ENCODE peak calls at places on chromosomes 16 and 17, in six cellular contexts. One of them, this sample, is unnamed.

GRCh38 chr16:89320717-89321501 is 103.4 kb downstream of the ZNF778 start:
- DNase-seq in transverse colon: peak
- DNase-seq in A549: peak
- DNase-seq in IMR-90: peak
- DNase-seq in esophagus squamous epithelium: no peak
- DNase-seq in ovary: no peak
- DNase-seq in this sample: peak

GRCh38 chr16:69619514-69619913 is 53.7 kb downstream of the NFAT5 start:
- DNase-seq in transverse colon: no peak
- DNase-seq in A549: no peak
- DNase-seq in IMR-90: no peak
- DNase-seq in esophagus squamous epithelium: no peak
- DNase-seq in ovary: no peak
- DNase-seq in this sample: no peak

GRCh38 chr17:77319211-77320031 is 178.7 kb downstream of the SEC14L1 start:
- DNase-seq in transverse colon: peak
- DNase-seq in A549: peak
- DNase-seq in IMR-90: peak
- DNase-seq in esophagus squamous epithelium: no peak
- DNase-seq in ovary: peak
- DNase-seq in this sample: no peak

GRCh38 chr17:68749742-68750562 is 148.8 kb upstream of the FAM20A start:
- DNase-seq in transverse colon: no peak
- DNase-seq in A549: no peak
- DNase-seq in IMR-90: no peak
- DNase-seq in esophagus squamous epithelium: no peak
- DNase-seq in ovary: no peak
- DNase-seq in this sample: no peak

GRCh38 chr17:63116967-63117366 is 150.9 kb downstream of the TANC2 start:
- DNase-seq in transverse colon: no peak
- DNase-seq in A549: peak
- DNase-seq in IMR-90: peak
- DNase-seq in esophagus squamous epithelium: no peak
- DNase-seq in ovary: no peak
- DNase-seq in this sample: no peak

GRCh38 chr16:51989637-51990230 is 557.2 kb downstream of the TOX3 start:
- DNase-seq in transverse colon: no peak
- DNase-seq in A549: no peak
- DNase-seq in IMR-90: no peak
- DNase-seq in esophagus squamous epithelium: no peak
- DNase-seq in ovary: no peak
- DNase-seq in this sample: no peak

GRCh38 chr16:1310832-1311200 is 1.4 kb downstream of the UBE2I start:
- DNase-seq in transverse colon: no peak
- DNase-seq in A549: no peak
- DNase-seq in IMR-90: no peak
- DNase-seq in esophagus squamous epithelium: no peak
- DNase-seq in ovary: no peak
- DNase-seq in this sample: peak

GRCh38 chr16:29736112-29736511 is 9.7 kb downstream of the C16orf54 start:
- DNase-seq in transverse colon: no peak
- DNase-seq in A549: peak
- DNase-seq in IMR-90: no peak
- DNase-seq in esophagus squamous epithelium: no peak
- DNase-seq in ovary: no peak
- DNase-seq in this sample: no peak

GRCh38 chr17:59845595-59846390 is 47.0 kb downstream of the TUBD1 start:
- DNase-seq in transverse colon: peak
- DNase-seq in A549: peak
- DNase-seq in IMR-90: peak
- DNase-seq in esophagus squamous epithelium: no peak
- DNase-seq in ovary: no peak
- DNase-seq in this sample: peak

GRCh38 chr17:58436805-58437239 is 19.5 kb upstream of the RNF43 start:
- DNase-seq in transverse colon: no peak
- DNase-seq in A549: no peak
- DNase-seq in IMR-90: no peak
- DNase-seq in esophagus squamous epithelium: no peak
- DNase-seq in ovary: no peak
- DNase-seq in this sample: peak

GRCh38 chr16:2936436-2937011 is 24.8 kb downstream of the FLYWCH1 start:
- DNase-seq in transverse colon: no peak
- DNase-seq in A549: no peak
- DNase-seq in IMR-90: no peak
- DNase-seq in esophagus squamous epithelium: no peak
- DNase-seq in ovary: no peak
- DNase-seq in this sample: no peak

GRCh38 chr17:35596530-35597233 is 9.6 kb downstream of the AP2B1 start:
- DNase-seq in transverse colon: no peak
- DNase-seq in A549: no peak
- DNase-seq in IMR-90: no peak
- DNase-seq in esophagus squamous epithelium: no peak
- DNase-seq in ovary: no peak
- DNase-seq in this sample: no peak

GRCh38 chr16:66107661-66108060 is 258.8 kb upstream of the CDH5 start:
- DNase-seq in transverse colon: no peak
- DNase-seq in A549: no peak
- DNase-seq in IMR-90: peak
- DNase-seq in esophagus squamous epithelium: no peak
- DNase-seq in ovary: no peak
- DNase-seq in this sample: no peak

GRCh38 chr17:7014261-7014994 is 2.0 kb downstream of the RNASEK start:
- DNase-seq in transverse colon: peak
- DNase-seq in A549: peak
- DNase-seq in IMR-90: peak
- DNase-seq in esophagus squamous epithelium: peak
- DNase-seq in ovary: peak
- DNase-seq in this sample: peak

GRCh38 chr16:80041399-80041798 is 440.9 kb upstream of the MAF start:
- DNase-seq in transverse colon: no peak
- DNase-seq in A549: no peak
- DNase-seq in IMR-90: no peak
- DNase-seq in esophagus squamous epithelium: no peak
- DNase-seq in ovary: no peak
- DNase-seq in this sample: no peak

GRCh38 chr17:21169496-21169895 is 42.7 kb downstream of the DHRS7B start:
- DNase-seq in transverse colon: no peak
- DNase-seq in A549: no peak
- DNase-seq in IMR-90: no peak
- DNase-seq in esophagus squamous epithelium: no peak
- DNase-seq in ovary: no peak
- DNase-seq in this sample: no peak

GRCh38 chr17:21275047-21275578 is 9.4 kb upstream of the MAP2K3 start:
- DNase-seq in transverse colon: no peak
- DNase-seq in A549: no peak
- DNase-seq in IMR-90: no peak
- DNase-seq in esophagus squamous epithelium: no peak
- DNase-seq in ovary: peak
- DNase-seq in this sample: no peak

GRCh38 chr17:55540414-55541091 is 29.3 kb upstream of the SMIM36 start:
- DNase-seq in transverse colon: no peak
- DNase-seq in A549: peak
- DNase-seq in IMR-90: peak
- DNase-seq in esophagus squamous epithelium: no peak
- DNase-seq in ovary: no peak
- DNase-seq in this sample: no peak

GRCh38 chr17:63984206-63984605 is 11.5 kb upstream of the SCN4A start:
- DNase-seq in transverse colon: no peak
- DNase-seq in A549: no peak
- DNase-seq in IMR-90: peak
- DNase-seq in esophagus squamous epithelium: no peak
- DNase-seq in ovary: no peak
- DNase-seq in this sample: no peak

GRCh38 chr17:15475620-15476354 is 8.4 kb upstream of the CDRT4 start:
- DNase-seq in transverse colon: no peak
- DNase-seq in A549: no peak
- DNase-seq in IMR-90: peak
- DNase-seq in esophagus squamous epithelium: no peak
- DNase-seq in ovary: no peak
- DNase-seq in this sample: no peak

GRCh38 chr17:13351046-13351445 is 250.7 kb downstream of the HS3ST3A1 start:
- DNase-seq in transverse colon: no peak
- DNase-seq in A549: no peak
- DNase-seq in IMR-90: peak
- DNase-seq in esophagus squamous epithelium: no peak
- DNase-seq in ovary: no peak
- DNase-seq in this sample: no peak

GRCh38 chr16:49745434-49745833 is 110.5 kb downstream of the ZNF423 start:
- DNase-seq in transverse colon: no peak
- DNase-seq in A549: no peak
- DNase-seq in IMR-90: no peak
- DNase-seq in esophagus squamous epithelium: no peak
- DNase-seq in ovary: no peak
- DNase-seq in this sample: no peak

GRCh38 chr16:83917152-83918120 is 18.5 kb downstream of the MLYCD start:
- DNase-seq in transverse colon: no peak
- DNase-seq in A549: no peak
- DNase-seq in IMR-90: no peak
- DNase-seq in esophagus squamous epithelium: no peak
- DNase-seq in ovary: no peak
- DNase-seq in this sample: no peak

GRCh38 chr16:4646773-4647660 is 22.4 kb downstream of the MGRN1 start:
- DNase-seq in transverse colon: no peak
- DNase-seq in A549: no peak
- DNase-seq in IMR-90: no peak
- DNase-seq in esophagus squamous epithelium: no peak
- DNase-seq in ovary: no peak
- DNase-seq in this sample: no peak

GRCh38 chr16:79800016-79800608 is 199.6 kb upstream of the MAF start:
- DNase-seq in transverse colon: no peak
- DNase-seq in A549: no peak
- DNase-seq in IMR-90: no peak
- DNase-seq in esophagus squamous epithelium: no peak
- DNase-seq in ovary: no peak
- DNase-seq in this sample: no peak

GRCh38 chr17:1573932-1574696 is 11.5 kb upstream of the PITPNA start:
- DNase-seq in transverse colon: peak
- DNase-seq in A549: peak
- DNase-seq in IMR-90: peak
- DNase-seq in esophagus squamous epithelium: no peak
- DNase-seq in ovary: peak
- DNase-seq in this sample: peak

GRCh38 chr16:7013990-7014389 is 318.7 kb upstream of the RBFOX1 start:
- DNase-seq in transverse colon: no peak
- DNase-seq in A549: no peak
- DNase-seq in IMR-90: peak
- DNase-seq in esophagus squamous epithelium: no peak
- DNase-seq in ovary: no peak
- DNase-seq in this sample: peak

DNA sequence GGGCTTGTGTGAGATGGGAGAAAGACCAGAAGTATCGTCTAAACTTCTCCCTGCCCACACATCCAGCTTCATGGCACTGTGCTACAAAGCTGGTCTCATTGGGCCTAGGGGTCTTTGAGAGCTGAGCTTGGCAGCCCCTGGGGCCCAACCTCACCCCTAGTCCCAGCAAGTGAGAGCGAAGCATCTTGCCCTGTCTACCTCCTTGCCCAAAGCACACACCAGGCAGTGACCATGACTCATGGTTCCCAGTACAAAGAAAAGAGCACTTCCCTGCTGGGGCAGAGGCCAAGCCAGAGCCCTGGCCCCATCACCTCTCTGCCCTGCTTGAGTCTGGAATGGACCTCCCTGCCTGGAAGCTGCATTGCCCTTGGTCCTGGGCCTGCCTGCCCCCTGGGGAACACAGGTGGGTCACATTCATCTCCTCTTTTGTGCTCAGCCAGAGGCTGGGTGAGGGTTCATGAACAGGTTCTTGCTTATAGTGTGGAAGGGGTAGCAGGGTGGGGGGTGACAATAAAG is 1.2 kb downstream of the SLC16A5 start:
- DNase-seq in transverse colon: peak
- DNase-seq in A549: peak
- DNase-seq in IMR-90: no peak
- DNase-seq in esophagus squamous epithelium: no peak
- DNase-seq in ovary: no peak
- DNase-seq in this sample: no peak
- TF ChIP-seq POLR2A in transverse colon: no peak
- TF ChIP-seq POLR2A in A549: peak
- TF ChIP-seq POLR2A in IMR-90: no peak
- TF ChIP-seq POLR2A in esophagus squamous epithelium: no peak
- TF ChIP-seq POLR2A in ovary: no peak
- TF ChIP-seq POLR2A in this sample: no peak

GRCh38 chr17:48928876-48929811 is 15.5 kb downstream of the SNF8 start:
- DNase-seq in transverse colon: no peak
- DNase-seq in A549: no peak
- DNase-seq in IMR-90: no peak
- DNase-seq in esophagus squamous epithelium: no peak
- DNase-seq in ovary: no peak
- DNase-seq in this sample: no peak
- TF ChIP-seq POLR2A in transverse colon: no peak
- TF ChIP-seq POLR2A in A549: no peak
- TF ChIP-seq POLR2A in IMR-90: no peak
- TF ChIP-seq POLR2A in esophagus squamous epithelium: no peak
- TF ChIP-seq POLR2A in ovary: no peak
- TF ChIP-seq POLR2A in this sample: peak

DNA sequence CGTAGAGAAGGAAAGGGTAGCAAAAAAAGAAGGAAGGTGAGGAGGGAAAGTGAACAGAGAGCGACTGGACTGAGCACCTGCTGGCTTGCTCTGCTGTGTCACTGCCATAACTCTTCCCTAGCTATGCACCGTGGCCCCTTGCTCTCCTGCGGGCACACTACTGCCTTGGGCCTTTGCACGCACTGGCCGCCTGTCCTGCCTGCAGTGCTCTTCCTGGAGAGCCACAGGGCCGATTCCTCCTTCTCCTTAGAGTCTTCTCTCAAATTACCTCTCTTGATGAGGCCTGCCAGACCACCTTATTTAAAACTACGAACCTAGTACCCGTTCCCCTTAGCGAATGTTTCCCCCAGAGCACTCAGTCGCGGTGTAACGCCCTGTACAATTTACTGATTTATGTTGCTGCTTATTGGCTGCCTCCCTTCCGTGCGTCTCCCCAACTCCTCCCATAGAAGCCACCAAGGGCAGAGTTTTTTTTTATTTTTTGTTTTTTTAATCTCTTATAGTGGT is 70.3 kb downstream of the RAI1 start:
- DNase-seq in transverse colon: no peak
- DNase-seq in A549: no peak
- DNase-seq in IMR-90: no peak
- DNase-seq in esophagus squamous epithelium: no peak
- DNase-seq in ovary: no peak
- DNase-seq in this sample: peak
- TF ChIP-seq POLR2A in transverse colon: no peak
- TF ChIP-seq POLR2A in A549: no peak
- TF ChIP-seq POLR2A in IMR-90: no peak
- TF ChIP-seq POLR2A in esophagus squamous epithelium: no peak
- TF ChIP-seq POLR2A in ovary: no peak
- TF ChIP-seq POLR2A in this sample: no peak

DNA sequence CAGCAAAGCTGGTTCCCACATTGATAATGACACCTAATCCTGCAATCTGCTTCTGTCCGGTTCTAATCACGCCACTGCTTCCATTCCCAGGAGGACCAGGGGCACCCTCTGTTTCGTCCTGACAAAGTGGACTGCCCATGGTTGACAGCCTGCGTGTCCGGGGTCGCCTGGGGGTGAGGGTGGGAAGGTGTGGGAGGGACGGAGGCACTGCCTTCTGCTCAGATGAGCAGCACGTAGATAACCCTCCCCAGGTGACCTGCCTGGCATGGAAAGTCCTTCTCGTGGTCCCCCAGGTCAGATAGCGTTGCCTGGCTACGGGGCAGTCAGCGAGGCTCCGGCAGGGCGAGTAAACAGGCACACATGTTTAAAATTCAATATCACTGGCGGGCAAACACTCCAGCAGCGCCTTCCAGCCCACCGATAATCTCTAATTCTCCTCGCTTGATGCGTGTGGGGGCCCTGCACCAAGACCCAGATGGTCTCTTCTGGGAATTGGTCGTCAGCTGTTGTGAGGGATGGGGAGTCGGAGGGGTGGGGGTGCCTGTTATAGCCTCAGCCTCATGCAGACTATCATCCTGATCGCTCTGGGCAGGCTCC is 132.2 kb downstream of the RAP1GAP2 start:
- DNase-seq in transverse colon: no peak
- DNase-seq in A549: no peak
- DNase-seq in IMR-90: no peak
- DNase-seq in esophagus squamous epithelium: no peak
- DNase-seq in ovary: no peak
- DNase-seq in this sample: no peak
- TF ChIP-seq POLR2A in transverse colon: no peak
- TF ChIP-seq POLR2A in A549: no peak
- TF ChIP-seq POLR2A in IMR-90: no peak
- TF ChIP-seq POLR2A in esophagus squamous epithelium: no peak
- TF ChIP-seq POLR2A in ovary: no peak
- TF ChIP-seq POLR2A in this sample: no peak

This sample was measured in erythroblast.